ENCODE peak calls at places on chromosomes 5 and 9, in eight cellular contexts. One of them, this sample, is unnamed.

GRCh38 chr5:10479226-10479721 is 37.6 kb downstream of the ROPN1L start:
- DNase-seq in ELR: peak
- DNase-seq in AG10803: peak
- DNase-seq in kidney tubule cell: peak
- DNase-seq in NCI-H510A: no peak
- DNase-seq in fibroblast of villous mesenchyme: peak
- DNase-seq in HT1080: peak
- DNase-seq in NCI-H460: peak
- DNase-seq in this sample: no peak

GRCh38 chr9:76585487-76586459 is 126.8 kb downstream of the GCNT1 start:
- DNase-seq in kidney tubule cell: no peak
- DNase-seq in NCI-H510A: no peak
- DNase-seq in HT1080: no peak
- DNase-seq in AG10803: no peak
- DNase-seq in NCI-H460: no peak
- DNase-seq in ELR: no peak
- DNase-seq in fibroblast of villous mesenchyme: no peak
- DNase-seq in this sample: no peak

GRCh38 chr9:6715755-6716643 is 41.8 kb upstream of the KDM4C start:
- DNase-seq in kidney tubule cell: peak
- DNase-seq in fibroblast of villous mesenchyme: peak
- DNase-seq in ELR: no peak
- DNase-seq in NCI-H510A: peak
- DNase-seq in AG10803: peak
- DNase-seq in HT1080: no peak
- DNase-seq in NCI-H460: no peak
- DNase-seq in this sample: no peak

GRCh38 chr5:74638776-74639537 is 1.6 kb downstream of the ENC1 start:
- DNase-seq in NCI-H510A: no peak
- DNase-seq in HT1080: peak
- DNase-seq in NCI-H460: no peak
- DNase-seq in kidney tubule cell: peak
- DNase-seq in AG10803: peak
- DNase-seq in fibroblast of villous mesenchyme: peak
- DNase-seq in ELR: peak
- DNase-seq in this sample: no peak

GRCh38 chr9:100294806-100295205 is 57.9 kb downstream of the TEX10 start:
- DNase-seq in HT1080: no peak
- DNase-seq in NCI-H510A: no peak
- DNase-seq in AG10803: no peak
- DNase-seq in ELR: no peak
- DNase-seq in kidney tubule cell: no peak
- DNase-seq in NCI-H460: no peak
- DNase-seq in fibroblast of villous mesenchyme: no peak
- DNase-seq in this sample: no peak

GRCh38 chr9:107733530-107733907 is 243.9 kb upstream of the KLF4 start:
- DNase-seq in AG10803: peak
- DNase-seq in ELR: peak
- DNase-seq in HT1080: peak
- DNase-seq in kidney tubule cell: peak
- DNase-seq in fibroblast of villous mesenchyme: peak
- DNase-seq in NCI-H460: no peak
- DNase-seq in NCI-H510A: no peak
- DNase-seq in this sample: no peak

GRCh38 chr5:111764019-111764418 is 7.0 kb upstream of the NREP start:
- DNase-seq in fibroblast of villous mesenchyme: no peak
- DNase-seq in NCI-H460: no peak
- DNase-seq in NCI-H510A: no peak
- DNase-seq in ELR: no peak
- DNase-seq in kidney tubule cell: no peak
- DNase-seq in HT1080: no peak
- DNase-seq in AG10803: no peak
- DNase-seq in this sample: no peak

GRCh38 chr5:16913840-16914435 is 22.1 kb downstream of the MYO10 start:
- DNase-seq in fibroblast of villous mesenchyme: no peak
- DNase-seq in ELR: no peak
- DNase-seq in kidney tubule cell: no peak
- DNase-seq in AG10803: no peak
- DNase-seq in NCI-H460: no peak
- DNase-seq in HT1080: no peak
- DNase-seq in NCI-H510A: no peak
- DNase-seq in this sample: no peak

GRCh38 chr5:124057815-124058231 is 545.8 kb downstream of the CSNK1G3 start:
- DNase-seq in AG10803: no peak
- DNase-seq in kidney tubule cell: no peak
- DNase-seq in NCI-H460: no peak
- DNase-seq in fibroblast of villous mesenchyme: no peak
- DNase-seq in NCI-H510A: no peak
- DNase-seq in HT1080: no peak
- DNase-seq in ELR: no peak
- DNase-seq in this sample: no peak

GRCh38 chr9:20538956-20539355 is 83.3 kb downstream of the MLLT3 start:
- DNase-seq in AG10803: peak
- DNase-seq in ELR: no peak
- DNase-seq in NCI-H510A: no peak
- DNase-seq in HT1080: no peak
- DNase-seq in NCI-H460: no peak
- DNase-seq in fibroblast of villous mesenchyme: no peak
- DNase-seq in kidney tubule cell: peak
- DNase-seq in this sample: no peak

GRCh38 chr5:157215826-157216167 is 35.2 kb downstream of the ITK start:
- DNase-seq in NCI-H510A: no peak
- DNase-seq in ELR: no peak
- DNase-seq in NCI-H460: no peak
- DNase-seq in fibroblast of villous mesenchyme: no peak
- DNase-seq in AG10803: no peak
- DNase-seq in kidney tubule cell: peak
- DNase-seq in HT1080: peak
- DNase-seq in this sample: no peak

GRCh38 chr9:108436470-108436869 is 419.3 kb downstream of the ACTL7B start:
- DNase-seq in kidney tubule cell: no peak
- DNase-seq in ELR: no peak
- DNase-seq in NCI-H460: no peak
- DNase-seq in AG10803: no peak
- DNase-seq in HT1080: no peak
- DNase-seq in NCI-H510A: no peak
- DNase-seq in fibroblast of villous mesenchyme: no peak
- DNase-seq in this sample: no peak

GRCh38 chr5:28896949-28897348 is 1858.6 kb upstream of the CDH9 start:
- DNase-seq in AG10803: no peak
- DNase-seq in NCI-H460: peak
- DNase-seq in kidney tubule cell: no peak
- DNase-seq in HT1080: peak
- DNase-seq in fibroblast of villous mesenchyme: no peak
- DNase-seq in ELR: no peak
- DNase-seq in NCI-H510A: no peak
- DNase-seq in this sample: peak

GRCh38 chr9:92980085-92980745 is 32.9 kb downstream of the FGD3 start:
- DNase-seq in HT1080: no peak
- DNase-seq in NCI-H460: no peak
- DNase-seq in ELR: peak
- DNase-seq in NCI-H510A: no peak
- DNase-seq in AG10803: no peak
- DNase-seq in fibroblast of villous mesenchyme: no peak
- DNase-seq in kidney tubule cell: peak
- DNase-seq in this sample: no peak

GRCh38 chr5:9283021-9283420 is 262.9 kb downstream of the SEMA5A start:
- DNase-seq in HT1080: no peak
- DNase-seq in ELR: peak
- DNase-seq in NCI-H460: no peak
- DNase-seq in fibroblast of villous mesenchyme: peak
- DNase-seq in AG10803: peak
- DNase-seq in NCI-H510A: no peak
- DNase-seq in kidney tubule cell: peak
- DNase-seq in this sample: no peak

GRCh38 chr9:137156567-137157375 is 13.1 kb downstream of the LRRC26 start:
- DNase-seq in NCI-H460: no peak
- DNase-seq in fibroblast of villous mesenchyme: peak
- DNase-seq in NCI-H510A: no peak
- DNase-seq in HT1080: no peak
- DNase-seq in kidney tubule cell: peak
- DNase-seq in ELR: peak
- DNase-seq in AG10803: peak
- DNase-seq in this sample: peak

GRCh38 chr5:138444774-138445546 is 6.1 kb downstream of the REEP2 start:
- DNase-seq in NCI-H460: no peak
- DNase-seq in AG10803: no peak
- DNase-seq in ELR: no peak
- DNase-seq in kidney tubule cell: no peak
- DNase-seq in NCI-H510A: no peak
- DNase-seq in HT1080: no peak
- DNase-seq in fibroblast of villous mesenchyme: no peak
- DNase-seq in this sample: no peak

GRCh38 chr9:128027166-128027539 is 40.0 kb downstream of the NAIF1 start:
- DNase-seq in ELR: no peak
- DNase-seq in HT1080: no peak
- DNase-seq in NCI-H510A: no peak
- DNase-seq in kidney tubule cell: no peak
- DNase-seq in fibroblast of villous mesenchyme: peak
- DNase-seq in NCI-H460: no peak
- DNase-seq in AG10803: peak
- DNase-seq in this sample: no peak

GRCh38 chr9:134951461-134951860 is 33.7 kb upstream of the FCN1 start:
- DNase-seq in AG10803: no peak
- DNase-seq in kidney tubule cell: no peak
- DNase-seq in NCI-H460: no peak
- DNase-seq in NCI-H510A: no peak
- DNase-seq in HT1080: no peak
- DNase-seq in ELR: no peak
- DNase-seq in fibroblast of villous mesenchyme: no peak
- DNase-seq in this sample: no peak

GRCh38 chr5:53407373-53407772 is 73.1 kb upstream of the FST start:
- DNase-seq in NCI-H460: no peak
- DNase-seq in ELR: peak
- DNase-seq in NCI-H510A: no peak
- DNase-seq in fibroblast of villous mesenchyme: peak
- DNase-seq in HT1080: peak
- DNase-seq in kidney tubule cell: peak
- DNase-seq in AG10803: peak
- DNase-seq in this sample: no peak

GRCh38 chr5:173984218-173984617 is 4.8 kb upstream of the C5orf47 start:
- DNase-seq in ELR: peak
- DNase-seq in fibroblast of villous mesenchyme: peak
- DNase-seq in NCI-H510A: no peak
- DNase-seq in AG10803: no peak
- DNase-seq in NCI-H460: no peak
- DNase-seq in kidney tubule cell: peak
- DNase-seq in HT1080: no peak
- DNase-seq in this sample: no peak

GRCh38 chr9:109239240-109239639 is 72.2 kb upstream of the FRRS1L start:
- DNase-seq in HT1080: no peak
- DNase-seq in ELR: no peak
- DNase-seq in NCI-H510A: no peak
- DNase-seq in NCI-H460: no peak
- DNase-seq in fibroblast of villous mesenchyme: no peak
- DNase-seq in kidney tubule cell: no peak
- DNase-seq in AG10803: no peak
- DNase-seq in this sample: no peak

GRCh38 chr9:8880031-8880430 is 1080.5 kb upstream of the DMAC1 start:
- DNase-seq in NCI-H510A: no peak
- DNase-seq in ELR: no peak
- DNase-seq in HT1080: no peak
- DNase-seq in AG10803: no peak
- DNase-seq in NCI-H460: no peak
- DNase-seq in kidney tubule cell: no peak
- DNase-seq in fibroblast of villous mesenchyme: no peak
- DNase-seq in this sample: no peak

GRCh38 chr9:134564431-134565170 is 77.0 kb upstream of the COL5A1 start:
- DNase-seq in NCI-H460: no peak
- DNase-seq in ELR: peak
- DNase-seq in kidney tubule cell: no peak
- DNase-seq in NCI-H510A: no peak
- DNase-seq in HT1080: peak
- DNase-seq in fibroblast of villous mesenchyme: peak
- DNase-seq in AG10803: peak
- DNase-seq in this sample: no peak

GRCh38 chr5:104763163-104763562 is 1200.6 kb upstream of the NUDT12 start:
- DNase-seq in NCI-H510A: no peak
- DNase-seq in AG10803: no peak
- DNase-seq in fibroblast of villous mesenchyme: no peak
- DNase-seq in HT1080: no peak
- DNase-seq in NCI-H460: no peak
- DNase-seq in kidney tubule cell: no peak
- DNase-seq in ELR: no peak
- DNase-seq in this sample: no peak

GRCh38 chr5:126972062-126972895 is 58.1 kb downstream of the MARCHF3 start:
- DNase-seq in AG10803: no peak
- DNase-seq in fibroblast of villous mesenchyme: peak
- DNase-seq in NCI-H460: no peak
- DNase-seq in kidney tubule cell: no peak
- DNase-seq in HT1080: no peak
- DNase-seq in NCI-H510A: peak
- DNase-seq in ELR: no peak
- DNase-seq in this sample: no peak

GRCh38 chr5:102715405-102715804 is 39.7 kb upstream of the PAM start:
- DNase-seq in ELR: peak
- DNase-seq in NCI-H460: peak
- DNase-seq in fibroblast of villous mesenchyme: peak
- DNase-seq in AG10803: peak
- DNase-seq in NCI-H510A: no peak
- DNase-seq in HT1080: peak
- DNase-seq in kidney tubule cell: peak
- DNase-seq in this sample: peak

GRCh38 chr9:38066907-38067610 is 2.0 kb downstream of the SHB start:
- DNase-seq in AG10803: peak
- DNase-seq in HT1080: no peak
- DNase-seq in fibroblast of villous mesenchyme: peak
- DNase-seq in NCI-H510A: no peak
- DNase-seq in NCI-H460: no peak
- DNase-seq in ELR: peak
- DNase-seq in kidney tubule cell: peak
- DNase-seq in this sample: no peak

GRCh38 chr5:87649455-87649854 is 236.7 kb upstream of the CCNH start:
- DNase-seq in fibroblast of villous mesenchyme: no peak
- DNase-seq in AG10803: no peak
- DNase-seq in ELR: no peak
- DNase-seq in NCI-H510A: no peak
- DNase-seq in kidney tubule cell: no peak
- DNase-seq in HT1080: peak
- DNase-seq in NCI-H460: no peak
- DNase-seq in this sample: no peak

GRCh38 chr9:4366649-4367330 is 66.9 kb upstream of the GLIS3 start:
- DNase-seq in NCI-H510A: peak
- DNase-seq in AG10803: peak
- DNase-seq in kidney tubule cell: peak
- DNase-seq in ELR: peak
- DNase-seq in NCI-H460: peak
- DNase-seq in fibroblast of villous mesenchyme: peak
- DNase-seq in HT1080: peak
- DNase-seq in this sample: peak